ENCODE peak calls at places on chromosomes 16 and 17, in four cellular contexts. B is endothelial cell of umbilical vein, C is IMR-90, X is K562. A is an unnamed sample.

GRCh38 chr16:65120811-65121721 is 797 bp downstream of the CDH11 start:
- DNase-seq in C (peak), B (peak), X (no peak), A (no peak)

GRCh38 chr17:57862410-57862989 is 12.7 kb upstream of the MRPS23 start:
- DNase-seq in C (no peak), B (no peak), X (no peak), A (no peak)

GRCh38 chr17:66411498-66411897 is 109.1 kb downstream of the PRKCA start:
- DNase-seq in B (no peak), X (no peak), C (no peak), A (no peak)

GRCh38 chr16:56343661-56344517 is 81.5 kb downstream of the AMFR start:
- DNase-seq in C (no peak), X (peak), B (no peak), A (no peak)

GRCh38 chr17:46960152-46960551 is 18.9 kb downstream of the RPRML start:
- DNase-seq in B (no peak), C (no peak), X (no peak), A (no peak)

GRCh38 chr16:4936991-4937781 is at the start of gene PPL:
- DNase-seq in X (peak), C (no peak), B (no peak), A (no peak)

GRCh38 chr16:10584956-10585561 is 4.7 kb upstream of the EMP2 start:
- DNase-seq in C (peak), X (no peak), B (no peak), A (no peak)

GRCh38 chr17:47694018-47694817 is at the start of gene TBKBP1:
- DNase-seq in X (peak), C (peak), B (peak), A (no peak)

GRCh38 chr17:51947160-51947559 is 211.4 kb downstream of the CA10 start:
- DNase-seq in B (no peak), C (no peak), X (no peak), A (no peak)

GRCh38 chr17:83189673-83190385 is 110.4 kb downstream of the METRNL start:
- DNase-seq in X (no peak), B (peak), C (peak), A (no peak)

GRCh38 chr16:30740364-30741251 is 7.6 kb upstream of the PHKG2 start:
- DNase-seq in C (peak), B (peak), X (peak), A (no peak)

GRCh38 chr17:32672701-32673100 is 185.9 kb downstream of the CDK5R1 start:
- DNase-seq in C (no peak), B (peak), X (no peak), A (no peak)

GRCh38 chr17:44794699-44795413 is 35.2 kb downstream of the GJC1 start:
- DNase-seq in C (peak), X (peak), B (peak), A (no peak)

GRCh38 chr16:69397821-69398521 is 12.2 kb upstream of the TERF2 start:
- DNase-seq in C (peak), B (peak), X (no peak), A (peak)

GRCh38 chr16:35102780-35103403 is 1643.5 kb downstream of the TP53TG3F start:
- DNase-seq in C (no peak), X (peak), B (no peak), A (no peak)

GRCh38 chr16:11614587-11615175 is 28.0 kb upstream of the LITAF start:
- DNase-seq in X (no peak), B (no peak), C (no peak), A (no peak)

DNA sequence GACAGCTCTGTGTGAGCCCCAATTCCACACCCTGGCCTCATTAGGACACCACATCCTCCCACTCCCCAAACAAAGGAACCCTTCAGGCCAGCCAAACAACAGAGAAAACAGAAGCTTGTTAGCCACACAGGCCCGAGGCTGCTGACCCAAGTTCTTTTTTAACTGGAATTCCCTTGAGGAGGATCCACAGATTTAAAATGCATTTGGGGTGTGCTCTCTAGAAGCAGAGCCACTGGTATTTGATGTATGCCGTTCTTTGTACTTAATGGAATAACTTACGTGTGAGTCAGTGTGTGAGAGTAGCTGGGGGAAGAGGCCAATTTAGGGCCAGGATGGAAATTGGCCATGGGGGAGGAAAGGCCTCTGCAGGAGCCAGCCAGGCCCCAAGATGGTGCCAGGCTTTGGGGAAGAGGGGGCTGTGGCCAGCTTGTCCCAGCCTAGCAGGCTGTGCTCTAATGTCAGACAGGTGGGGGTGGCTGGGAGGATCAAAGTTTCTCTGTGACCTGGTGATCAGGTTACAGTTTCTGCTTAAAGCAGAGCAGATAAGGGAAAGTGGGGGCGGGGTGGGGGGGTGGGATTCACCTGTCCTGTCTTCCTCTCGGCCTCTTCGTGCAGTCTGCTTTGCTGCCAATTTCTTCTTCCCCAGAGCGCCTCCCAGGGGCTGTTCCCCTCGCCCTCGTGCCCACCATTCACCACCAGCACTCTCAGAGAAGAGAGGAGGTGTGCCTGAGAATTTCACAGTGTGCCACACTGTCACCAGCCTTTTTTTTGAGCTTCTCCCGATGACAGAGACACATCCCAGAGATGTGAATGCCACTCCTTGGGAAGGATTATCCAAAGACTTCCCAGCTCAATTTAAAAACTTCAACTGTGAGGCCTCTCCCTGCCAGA is 50.8 kb downstream of the TOM1L2 start:
- DNase-seq in X (peak), B (peak), C (peak), A (no peak)
- TF ChIP-seq FOS in X (no peak), B (peak), C (peak), A (no peak)

DNA sequence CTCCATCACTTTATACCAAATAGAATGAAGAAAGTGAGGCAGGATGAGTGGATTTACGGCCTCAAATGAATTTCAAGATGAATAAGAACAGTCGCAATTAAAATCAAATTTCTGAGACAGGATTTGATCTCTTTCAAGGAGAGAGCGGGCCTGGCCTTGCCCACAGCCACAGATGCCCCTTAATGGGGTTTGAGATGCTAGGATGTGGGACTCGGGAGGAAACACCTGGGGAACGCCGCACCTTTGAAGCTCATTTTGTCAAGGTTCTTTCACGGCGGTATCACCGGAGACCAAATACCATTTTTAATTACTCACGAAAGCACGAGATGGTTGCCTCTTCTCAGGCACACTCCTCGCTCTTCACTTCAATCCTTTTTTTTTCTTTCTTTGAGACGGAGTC is 178.1 kb upstream of the SDK2 start:
- DNase-seq in B (no peak), X (no peak), C (no peak), A (no peak)
- TF ChIP-seq FOS in B (no peak), X (no peak), C (no peak), A (no peak)

GRCh38 chr16:87041286-87041685 is 275.9 kb downstream of the C16orf95 start:
- DNase-seq in B (no peak), C (no peak), X (no peak), A (no peak)
- TF ChIP-seq FOS in B (no peak), C (no peak), X (no peak), A (no peak)

DNA sequence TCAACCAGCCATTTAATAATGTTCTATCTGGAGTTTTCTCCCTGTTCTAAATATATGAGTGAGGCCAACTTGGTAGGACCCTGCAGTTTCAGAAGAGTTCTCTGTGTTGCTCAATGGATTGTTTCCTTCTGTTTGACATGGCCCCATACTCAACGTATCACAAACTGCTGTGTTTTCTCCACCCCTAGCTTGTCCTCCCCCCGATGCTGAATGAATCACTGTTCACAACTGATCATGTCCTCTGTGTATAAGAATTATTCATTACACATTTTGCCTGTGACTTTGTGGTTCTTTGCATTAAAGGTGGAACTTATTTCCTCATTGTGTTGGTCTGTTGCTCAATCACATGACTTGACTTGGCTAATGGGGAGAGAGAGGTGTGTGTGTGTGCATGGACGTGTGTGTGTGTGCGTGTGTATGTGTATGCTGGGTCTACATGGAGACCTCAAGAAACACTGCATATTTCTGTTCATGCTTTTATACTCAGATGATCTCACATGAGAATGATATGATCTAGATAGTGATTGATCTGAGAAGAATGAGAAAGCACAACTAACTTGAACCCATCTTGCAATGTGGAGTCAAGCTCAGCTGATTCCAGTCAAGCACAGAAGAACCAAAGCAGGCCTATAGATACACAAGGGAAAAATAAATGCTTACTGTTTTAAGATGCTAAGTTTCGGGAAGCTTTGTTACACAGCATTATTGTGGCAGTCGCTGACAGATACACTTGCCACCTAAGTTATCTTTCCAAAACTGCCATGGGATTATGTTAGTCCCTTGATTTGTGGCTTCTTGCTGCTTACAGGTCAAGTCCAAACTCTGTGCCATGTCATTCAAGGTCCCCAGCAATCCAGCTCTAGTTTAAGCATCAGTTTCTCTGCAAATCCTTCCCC is 167.8 kb upstream of the ZFHX3 start:
- DNase-seq in B (no peak), C (peak), X (no peak), A (no peak)
- TF ChIP-seq FOS in B (no peak), C (peak), X (no peak), A (no peak)

GRCh38 chr16:67441289-67441753 is 10.4 kb downstream of the HSD11B2 start:
- DNase-seq in B (no peak), C (no peak), X (no peak), A (no peak)
- TF ChIP-seq FOS in B (no peak), C (no peak), X (no peak), A (no peak)

DNA sequence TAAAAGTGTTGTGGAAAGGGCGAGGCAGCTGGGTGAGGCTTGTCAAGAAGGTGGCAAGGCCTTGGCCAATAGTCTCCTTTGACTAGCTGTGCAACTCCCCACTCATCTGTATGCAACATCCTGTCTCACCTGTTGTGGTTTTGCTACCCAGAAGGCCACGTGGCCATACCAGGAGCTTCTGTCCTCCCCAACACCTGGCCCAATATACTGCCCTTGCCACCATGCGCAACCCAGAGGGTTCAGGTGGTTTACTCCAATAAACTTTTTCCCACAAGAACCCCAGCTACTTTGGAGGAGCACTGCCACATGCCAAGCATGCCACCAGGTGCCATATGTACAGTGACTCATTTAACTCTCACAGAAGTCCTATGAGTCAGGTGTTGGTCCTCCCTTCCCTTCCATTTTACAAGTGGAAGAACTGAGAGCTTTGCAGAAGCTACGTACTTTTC is 10.2 kb downstream of the MYO19 start:
- DNase-seq in B (no peak), X (no peak), C (peak), A (no peak)
- TF ChIP-seq FOS in B (no peak), X (no peak), C (no peak), A (no peak)

DNA sequence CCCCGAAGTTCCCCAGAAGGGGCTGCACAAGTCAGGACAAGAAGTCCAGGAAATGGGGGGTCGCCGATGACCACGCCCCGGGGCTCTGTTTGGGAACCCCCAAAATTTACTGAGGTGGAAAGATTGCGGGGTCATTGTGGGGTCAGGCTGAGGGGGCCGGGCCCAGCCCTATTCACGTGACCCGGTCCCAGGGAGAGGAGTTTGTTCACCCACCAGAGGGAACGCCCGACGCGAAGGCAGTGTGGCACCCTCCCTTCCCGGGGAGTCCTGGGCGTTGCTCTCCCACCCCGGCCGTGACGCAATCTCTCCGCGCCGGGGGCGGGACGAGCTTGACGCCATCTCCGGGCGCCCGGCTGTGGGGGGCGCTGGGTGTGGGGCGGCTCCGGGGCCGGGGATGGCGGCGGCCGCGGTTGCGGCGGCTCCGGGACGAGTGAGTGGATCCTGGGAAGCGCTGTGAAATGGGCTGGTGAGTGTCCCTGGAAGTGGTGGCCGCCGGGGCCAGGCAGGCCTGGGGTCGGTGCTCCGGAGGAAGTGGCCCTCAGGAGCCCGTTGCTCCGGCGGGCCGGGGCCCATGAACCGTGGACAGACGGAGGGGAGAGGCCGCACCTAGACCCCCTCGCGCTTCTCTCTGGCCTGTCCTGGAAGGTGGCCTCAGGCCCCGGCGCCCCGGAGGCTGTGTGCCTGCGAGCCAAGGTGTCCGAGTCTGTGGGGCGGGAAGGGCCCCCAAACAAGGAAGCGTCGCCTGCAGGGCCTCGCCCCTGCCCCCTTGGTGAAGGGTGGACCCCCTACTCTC is at the start of gene ATXN1L:
- DNase-seq in B (peak), C (peak), X (peak), A (peak)
- TF ChIP-seq FOS in B (no peak), C (peak), X (no peak), A (no peak)